ENCODE peak calls at places on chromosomes 13 and 19, in ten cellular contexts. One of them, this sample, is unnamed.

GRCh38 chr19:8526345-8527062 is 12.5 kb upstream of the ZNF414 start:
- DNase-seq in AG10803: peak; percentile 88
- DNase-seq in myocyte: peak; percentile 94
- DNase-seq in colonic mucosa: peak; percentile 95
- DNase-seq in NCI-H748 treated with DMSO at 0.1 percent for 48 hours: no peak
- DNase-seq in CD4-positive, alpha-beta memory T cell: no peak
- DNase-seq in pancreas: peak; percentile 92
- DNase-seq in AG04450: peak; percentile 78
- DNase-seq in C1 segment of cervical spinal cord: peak; percentile 70
- DNase-seq in RCC 7860: peak; percentile 23
- DNase-seq in this sample: no peak

GRCh38 chr19:46254776-46255175 is 25.2 kb downstream of the IGFL1 start:
- DNase-seq in CD4-positive, alpha-beta memory T cell: no peak
- DNase-seq in RCC 7860: no peak
- DNase-seq in C1 segment of cervical spinal cord: no peak
- DNase-seq in myocyte: peak; percentile 55
- DNase-seq in AG04450: no peak
- DNase-seq in pancreas: no peak
- DNase-seq in NCI-H748 treated with DMSO at 0.1 percent for 48 hours: no peak
- DNase-seq in colonic mucosa: no peak
- DNase-seq in AG10803: no peak
- DNase-seq in this sample: no peak

GRCh38 chr19:16739546-16739945 is 19.9 kb downstream of the NWD1 start:
- DNase-seq in NCI-H748 treated with DMSO at 0.1 percent for 48 hours: no peak
- DNase-seq in C1 segment of cervical spinal cord: no peak
- DNase-seq in AG04450: no peak
- DNase-seq in RCC 7860: no peak
- DNase-seq in CD4-positive, alpha-beta memory T cell: no peak
- DNase-seq in pancreas: no peak
- DNase-seq in myocyte: peak; percentile 50
- DNase-seq in AG10803: no peak
- DNase-seq in colonic mucosa: no peak
- DNase-seq in this sample: no peak

GRCh38 chr19:45503909-45504308 is 3.4 kb upstream of the VASP start:
- DNase-seq in AG04450: no peak
- DNase-seq in RCC 7860: no peak
- DNase-seq in pancreas: no peak
- DNase-seq in AG10803: no peak
- DNase-seq in CD4-positive, alpha-beta memory T cell: no peak
- DNase-seq in colonic mucosa: no peak
- DNase-seq in NCI-H748 treated with DMSO at 0.1 percent for 48 hours: no peak
- DNase-seq in C1 segment of cervical spinal cord: no peak
- DNase-seq in myocyte: no peak
- DNase-seq in this sample: no peak

GRCh38 chr19:31140717-31141116 is 208.5 kb downstream of the TSHZ3 start:
- DNase-seq in CD4-positive, alpha-beta memory T cell: no peak
- DNase-seq in pancreas: no peak
- DNase-seq in AG10803: peak; percentile 40
- DNase-seq in RCC 7860: peak; percentile 83
- DNase-seq in colonic mucosa: no peak
- DNase-seq in myocyte: peak; percentile 32
- DNase-seq in AG04450: no peak
- DNase-seq in NCI-H748 treated with DMSO at 0.1 percent for 48 hours: no peak
- DNase-seq in C1 segment of cervical spinal cord: no peak
- DNase-seq in this sample: no peak

GRCh38 chr19:42158926-42159325 is 26.7 kb upstream of the POU2F2 start:
- DNase-seq in pancreas: no peak
- DNase-seq in RCC 7860: no peak
- DNase-seq in AG04450: no peak
- DNase-seq in AG10803: peak; percentile 16
- DNase-seq in myocyte: no peak
- DNase-seq in colonic mucosa: no peak
- DNase-seq in C1 segment of cervical spinal cord: no peak
- DNase-seq in NCI-H748 treated with DMSO at 0.1 percent for 48 hours: no peak
- DNase-seq in CD4-positive, alpha-beta memory T cell: no peak
- DNase-seq in this sample: no peak

GRCh38 chr19:53086949-53087348 is 16.3 kb downstream of the ZNF160 start:
- DNase-seq in pancreas: no peak
- DNase-seq in AG04450: no peak
- DNase-seq in RCC 7860: no peak
- DNase-seq in AG10803: peak; percentile 23
- DNase-seq in CD4-positive, alpha-beta memory T cell: no peak
- DNase-seq in colonic mucosa: no peak
- DNase-seq in myocyte: no peak
- DNase-seq in C1 segment of cervical spinal cord: peak; percentile 20
- DNase-seq in NCI-H748 treated with DMSO at 0.1 percent for 48 hours: no peak
- DNase-seq in this sample: no peak

GRCh38 chr13:49956131-49956530 is 20.0 kb upstream of the SPRYD7 start:
- DNase-seq in NCI-H748 treated with DMSO at 0.1 percent for 48 hours: no peak
- DNase-seq in CD4-positive, alpha-beta memory T cell: no peak
- DNase-seq in RCC 7860: no peak
- DNase-seq in myocyte: no peak
- DNase-seq in C1 segment of cervical spinal cord: no peak
- DNase-seq in pancreas: no peak
- DNase-seq in AG04450: no peak
- DNase-seq in colonic mucosa: no peak
- DNase-seq in AG10803: no peak
- DNase-seq in this sample: no peak

GRCh38 chr19:868458-869244 is 9.2 kb downstream of the CFD start:
- DNase-seq in NCI-H748 treated with DMSO at 0.1 percent for 48 hours: no peak
- DNase-seq in AG10803: no peak
- DNase-seq in colonic mucosa: no peak
- DNase-seq in pancreas: no peak
- DNase-seq in AG04450: no peak
- DNase-seq in myocyte: no peak
- DNase-seq in CD4-positive, alpha-beta memory T cell: no peak
- DNase-seq in RCC 7860: no peak
- DNase-seq in C1 segment of cervical spinal cord: no peak
- DNase-seq in this sample: no peak

GRCh38 chr19:9856609-9857008 is 21.5 kb downstream of the PIN1 start:
- DNase-seq in CD4-positive, alpha-beta memory T cell: no peak
- DNase-seq in RCC 7860: no peak
- DNase-seq in NCI-H748 treated with DMSO at 0.1 percent for 48 hours: no peak
- DNase-seq in AG10803: no peak
- DNase-seq in AG04450: no peak
- DNase-seq in C1 segment of cervical spinal cord: no peak
- DNase-seq in colonic mucosa: no peak
- DNase-seq in myocyte: no peak
- DNase-seq in pancreas: no peak
- DNase-seq in this sample: no peak

GRCh38 chr19:979318-979741 is 4.8 kb upstream of the WDR18 start:
- DNase-seq in myocyte: no peak
- DNase-seq in pancreas: no peak
- DNase-seq in NCI-H748 treated with DMSO at 0.1 percent for 48 hours: no peak
- DNase-seq in C1 segment of cervical spinal cord: no peak
- DNase-seq in AG04450: no peak
- DNase-seq in colonic mucosa: no peak
- DNase-seq in CD4-positive, alpha-beta memory T cell: peak; percentile 14
- DNase-seq in RCC 7860: no peak
- DNase-seq in AG10803: no peak
- DNase-seq in this sample: no peak

GRCh38 chr19:8363803-8364771 is at the start of gene ANGPTL4:
- DNase-seq in CD4-positive, alpha-beta memory T cell: peak; percentile 61
- DNase-seq in myocyte: peak; percentile 53
- DNase-seq in NCI-H748 treated with DMSO at 0.1 percent for 48 hours: no peak
- DNase-seq in RCC 7860: no peak
- DNase-seq in AG10803: peak; percentile 74
- DNase-seq in C1 segment of cervical spinal cord: peak; percentile 66
- DNase-seq in pancreas: peak; percentile 74
- DNase-seq in colonic mucosa: peak; percentile 81
- DNase-seq in AG04450: no peak
- DNase-seq in this sample: no peak

GRCh38 chr13:33351324-33351723 is 65.8 kb upstream of the STARD13 start:
- DNase-seq in CD4-positive, alpha-beta memory T cell: no peak
- DNase-seq in RCC 7860: peak; percentile 51
- DNase-seq in NCI-H748 treated with DMSO at 0.1 percent for 48 hours: no peak
- DNase-seq in colonic mucosa: peak; percentile 28
- DNase-seq in myocyte: peak; percentile 75
- DNase-seq in AG10803: peak; percentile 57
- DNase-seq in C1 segment of cervical spinal cord: no peak
- DNase-seq in AG04450: no peak
- DNase-seq in pancreas: no peak
- DNase-seq in this sample: no peak

GRCh38 chr13:75359266-75359665 is 122.7 kb downstream of the TBC1D4 start:
- DNase-seq in NCI-H748 treated with DMSO at 0.1 percent for 48 hours: no peak
- DNase-seq in RCC 7860: peak; percentile 91
- DNase-seq in C1 segment of cervical spinal cord: no peak
- DNase-seq in CD4-positive, alpha-beta memory T cell: no peak
- DNase-seq in AG10803: peak; percentile 92
- DNase-seq in AG04450: peak; percentile 66
- DNase-seq in myocyte: peak; percentile 85
- DNase-seq in colonic mucosa: no peak
- DNase-seq in pancreas: no peak
- DNase-seq in this sample: no peak

GRCh38 chr13:65166675-65167074 is 2063.5 kb downstream of the PCDH9 start:
- DNase-seq in colonic mucosa: no peak
- DNase-seq in AG10803: no peak
- DNase-seq in pancreas: no peak
- DNase-seq in AG04450: no peak
- DNase-seq in NCI-H748 treated with DMSO at 0.1 percent for 48 hours: no peak
- DNase-seq in myocyte: no peak
- DNase-seq in CD4-positive, alpha-beta memory T cell: no peak
- DNase-seq in RCC 7860: no peak
- DNase-seq in C1 segment of cervical spinal cord: no peak
- DNase-seq in this sample: no peak

GRCh38 chr13:44128522-44128921 is 245.1 kb upstream of the SERP2 start:
- DNase-seq in NCI-H748 treated with DMSO at 0.1 percent for 48 hours: no peak
- DNase-seq in pancreas: no peak
- DNase-seq in colonic mucosa: no peak
- DNase-seq in CD4-positive, alpha-beta memory T cell: no peak
- DNase-seq in RCC 7860: no peak
- DNase-seq in AG04450: no peak
- DNase-seq in C1 segment of cervical spinal cord: no peak
- DNase-seq in myocyte: peak; percentile 90
- DNase-seq in AG10803: peak; percentile 79
- DNase-seq in this sample: no peak

GRCh38 chr13:28012896-28013295 is 24.4 kb upstream of the URAD start:
- DNase-seq in NCI-H748 treated with DMSO at 0.1 percent for 48 hours: no peak
- DNase-seq in AG04450: no peak
- DNase-seq in RCC 7860: no peak
- DNase-seq in AG10803: no peak
- DNase-seq in C1 segment of cervical spinal cord: no peak
- DNase-seq in CD4-positive, alpha-beta memory T cell: no peak
- DNase-seq in myocyte: no peak
- DNase-seq in pancreas: no peak
- DNase-seq in colonic mucosa: no peak
- DNase-seq in this sample: peak; percentile 38

GRCh38 chr13:97278395-97279078 is 56.4 kb downstream of the MBNL2 start:
- DNase-seq in NCI-H748 treated with DMSO at 0.1 percent for 48 hours: no peak
- DNase-seq in myocyte: no peak
- DNase-seq in colonic mucosa: peak; percentile 48
- DNase-seq in RCC 7860: no peak
- DNase-seq in AG04450: no peak
- DNase-seq in pancreas: no peak
- DNase-seq in C1 segment of cervical spinal cord: no peak
- DNase-seq in AG10803: peak; percentile 50
- DNase-seq in CD4-positive, alpha-beta memory T cell: no peak
- DNase-seq in this sample: no peak

GRCh38 chr13:74026753-74027152 is 107.5 kb downstream of the KLF12 start:
- DNase-seq in CD4-positive, alpha-beta memory T cell: peak; percentile 88
- DNase-seq in AG04450: no peak
- DNase-seq in NCI-H748 treated with DMSO at 0.1 percent for 48 hours: no peak
- DNase-seq in AG10803: no peak
- DNase-seq in colonic mucosa: peak; percentile 31
- DNase-seq in pancreas: no peak
- DNase-seq in C1 segment of cervical spinal cord: no peak
- DNase-seq in myocyte: no peak
- DNase-seq in RCC 7860: peak; percentile 5
- DNase-seq in this sample: peak; percentile 83

GRCh38 chr13:67740871-67741475 is 510.8 kb upstream of the PCDH9 start:
- DNase-seq in AG04450: no peak
- DNase-seq in NCI-H748 treated with DMSO at 0.1 percent for 48 hours: no peak
- DNase-seq in C1 segment of cervical spinal cord: no peak
- DNase-seq in pancreas: no peak
- DNase-seq in colonic mucosa: no peak
- DNase-seq in CD4-positive, alpha-beta memory T cell: no peak
- DNase-seq in AG10803: no peak
- DNase-seq in RCC 7860: no peak
- DNase-seq in myocyte: no peak
- DNase-seq in this sample: no peak

GRCh38 chr19:48617146-48617937 is 1.6 kb downstream of the RPL18 start:
- DNase-seq in CD4-positive, alpha-beta memory T cell: no peak
- DNase-seq in AG04450: no peak
- DNase-seq in pancreas: peak; percentile 48
- DNase-seq in RCC 7860: no peak
- DNase-seq in AG10803: no peak
- DNase-seq in NCI-H748 treated with DMSO at 0.1 percent for 48 hours: no peak
- DNase-seq in colonic mucosa: peak; percentile 41
- DNase-seq in C1 segment of cervical spinal cord: no peak
- DNase-seq in myocyte: peak; percentile 58
- DNase-seq in this sample: no peak

GRCh38 chr19:2503521-2504109 is 27.7 kb downstream of the GADD45B start:
- DNase-seq in myocyte: peak; percentile 45
- DNase-seq in RCC 7860: peak; percentile 58
- DNase-seq in pancreas: no peak
- DNase-seq in CD4-positive, alpha-beta memory T cell: peak; percentile 91
- DNase-seq in AG10803: peak; percentile 88
- DNase-seq in NCI-H748 treated with DMSO at 0.1 percent for 48 hours: no peak
- DNase-seq in AG04450: no peak
- DNase-seq in colonic mucosa: no peak
- DNase-seq in C1 segment of cervical spinal cord: no peak
- DNase-seq in this sample: peak; percentile 51

GRCh38 chr19:47057328-47057727 is 8.9 kb upstream of the TMEM160 start:
- DNase-seq in myocyte: no peak
- DNase-seq in AG04450: no peak
- DNase-seq in NCI-H748 treated with DMSO at 0.1 percent for 48 hours: no peak
- DNase-seq in pancreas: no peak
- DNase-seq in RCC 7860: no peak
- DNase-seq in C1 segment of cervical spinal cord: no peak
- DNase-seq in AG10803: no peak
- DNase-seq in CD4-positive, alpha-beta memory T cell: no peak
- DNase-seq in colonic mucosa: no peak
- DNase-seq in this sample: no peak

GRCh38 chr13:82698383-82698782 is 1183.9 kb downstream of the SLITRK1 start:
- DNase-seq in pancreas: no peak
- DNase-seq in colonic mucosa: no peak
- DNase-seq in CD4-positive, alpha-beta memory T cell: no peak
- DNase-seq in myocyte: no peak
- DNase-seq in C1 segment of cervical spinal cord: no peak
- DNase-seq in AG04450: no peak
- DNase-seq in RCC 7860: no peak
- DNase-seq in AG10803: no peak
- DNase-seq in NCI-H748 treated with DMSO at 0.1 percent for 48 hours: no peak
- DNase-seq in this sample: no peak

GRCh38 chr13:56187331-56187730 is 953.4 kb upstream of the PRR20A start:
- DNase-seq in colonic mucosa: no peak
- DNase-seq in AG04450: no peak
- DNase-seq in C1 segment of cervical spinal cord: no peak
- DNase-seq in CD4-positive, alpha-beta memory T cell: no peak
- DNase-seq in myocyte: no peak
- DNase-seq in NCI-H748 treated with DMSO at 0.1 percent for 48 hours: no peak
- DNase-seq in AG10803: no peak
- DNase-seq in pancreas: no peak
- DNase-seq in RCC 7860: no peak
- DNase-seq in this sample: no peak

GRCh38 chr13:101092985-101093384 is 323.3 kb downstream of the NALCN start:
- DNase-seq in colonic mucosa: no peak
- DNase-seq in CD4-positive, alpha-beta memory T cell: no peak
- DNase-seq in C1 segment of cervical spinal cord: no peak
- DNase-seq in AG10803: no peak
- DNase-seq in myocyte: no peak
- DNase-seq in pancreas: no peak
- DNase-seq in NCI-H748 treated with DMSO at 0.1 percent for 48 hours: no peak
- DNase-seq in RCC 7860: no peak
- DNase-seq in AG04450: no peak
- DNase-seq in this sample: no peak

GRCh38 chr19:10230904-10231623 is at the start of gene S1PR2:
- DNase-seq in C1 segment of cervical spinal cord: peak; percentile 39
- DNase-seq in CD4-positive, alpha-beta memory T cell: peak; percentile 86
- DNase-seq in colonic mucosa: peak; percentile 78
- DNase-seq in NCI-H748 treated with DMSO at 0.1 percent for 48 hours: peak; percentile 43
- DNase-seq in AG10803: peak; percentile 71
- DNase-seq in AG04450: peak; percentile 49
- DNase-seq in pancreas: peak; percentile 71
- DNase-seq in RCC 7860: peak; percentile 12
- DNase-seq in myocyte: peak; percentile 58
- DNase-seq in this sample: peak; percentile 64

GRCh38 chr19:18253716-18254115 is 20.5 kb downstream of the IQCN start:
- DNase-seq in RCC 7860: no peak
- DNase-seq in colonic mucosa: peak; percentile 90
- DNase-seq in AG10803: no peak
- DNase-seq in pancreas: no peak
- DNase-seq in myocyte: no peak
- DNase-seq in CD4-positive, alpha-beta memory T cell: no peak
- DNase-seq in C1 segment of cervical spinal cord: no peak
- DNase-seq in AG04450: no peak
- DNase-seq in NCI-H748 treated with DMSO at 0.1 percent for 48 hours: no peak
- DNase-seq in this sample: no peak

This sample was measured in CD4-positive, CD25-positive, alpha-beta regulatory T cell.